ENCODE peak calls at places on chromosomes 3 and 15, in four cellular contexts. P is mesendoderm, H is H9, G is H1. D is an unnamed sample.

GRCh38 chr3:396293-396692 is 199.7 kb downstream of the CHL1 start:
- DNase-seq in P (no peak), H (no peak), G (no peak), D (no peak)

GRCh38 chr3:132180337-132180791 is 136.8 kb upstream of the ACP3 start:
- DNase-seq in P (peak; percentile 84), H (peak; percentile 39), G (peak; percentile 5), D (peak; percentile 66)

GRCh38 chr3:171788546-171789351 is 21.5 kb downstream of the PLD1 start:
- DNase-seq in P (peak; percentile 31), H (no peak), G (no peak), D (peak; percentile 94)

GRCh38 chr15:74866090-74866489 is 7.1 kb downstream of the SCAMP2 start:
- DNase-seq in P (peak; percentile 23), H (no peak), G (no peak), D (peak; percentile 85)

GRCh38 chr3:79297242-79297641 is 470.6 kb downstream of the ROBO1 start:
- DNase-seq in P (no peak), H (no peak), G (no peak), D (peak; percentile 97)

GRCh38 chr15:66595332-66595731 is 29.5 kb upstream of the LCTL start:
- DNase-seq in P (no peak), H (no peak), G (no peak), D (no peak)

GRCh38 chr15:66019826-66020398 is 150.6 kb downstream of the RAB11A start:
- DNase-seq in P (peak; percentile 11), H (no peak), G (no peak), D (no peak)

GRCh38 chr3:174431717-174432116 is 427.4 kb upstream of the NAALADL2 start:
- DNase-seq in P (no peak), H (no peak), G (no peak), D (peak; percentile 52)

GRCh38 chr3:46672349-46672695 is 21.2 kb downstream of the ALS2CL start:
- DNase-seq in P (no peak), H (peak; percentile 16), G (no peak), D (no peak)

GRCh38 chr3:110973263-110973895 is 98.2 kb upstream of the NECTIN3 start:
- DNase-seq in P (no peak), H (no peak), G (no peak), D (no peak)

GRCh38 chr3:114115151-114115550 is 58.6 kb downstream of the QTRT2 start:
- DNase-seq in P (no peak), H (no peak), G (no peak), D (no peak)

GRCh38 chr3:50089603-50089945 is 855 bp downstream of the RBM5 start:
- DNase-seq in P (peak; percentile 20), H (no peak), G (no peak), D (peak; percentile 21)

GRCh38 chr15:77974416-77975331 is 102.8 kb downstream of the TBC1D2B start:
- DNase-seq in P (no peak), H (no peak), G (no peak), D (no peak)

DNA sequence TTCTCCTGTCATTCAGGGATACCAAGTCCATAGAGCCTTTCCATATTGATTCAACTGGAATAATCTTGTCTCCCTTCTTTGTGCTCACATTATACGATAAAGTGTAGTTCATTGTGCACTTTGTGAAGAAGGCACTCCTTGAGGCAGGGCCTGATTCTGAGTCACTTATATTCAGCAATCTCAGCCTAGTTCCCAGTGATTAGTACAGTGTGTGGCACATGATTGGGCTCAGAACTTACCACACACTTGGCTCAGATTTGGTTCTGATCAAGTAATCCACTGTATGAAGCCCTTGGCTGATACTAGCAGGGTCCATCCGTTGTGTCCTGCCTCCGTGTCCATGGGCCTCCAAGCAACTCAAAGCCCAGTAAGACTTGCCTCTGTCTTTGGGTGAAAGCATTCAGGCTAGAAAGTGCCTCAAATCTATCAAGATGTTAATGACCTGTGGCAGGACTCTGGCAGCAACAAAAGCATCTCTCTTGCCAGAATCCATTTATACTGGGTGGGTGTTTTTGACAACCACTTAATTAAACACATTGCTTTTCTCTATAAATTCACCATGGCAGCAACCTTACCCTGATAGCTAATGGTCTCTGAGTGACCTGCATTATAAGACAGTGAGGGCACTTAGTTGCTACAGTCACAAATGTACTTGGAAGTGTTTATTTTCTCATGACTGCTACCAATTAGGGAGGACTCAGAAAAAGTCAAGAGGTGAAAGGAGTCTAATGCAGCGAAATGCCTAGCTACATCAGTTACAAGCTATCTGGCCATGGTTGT is 51.3 kb downstream of the TPRG1 start:
- DNase-seq in P (no peak), H (no peak), G (no peak), D (no peak)
- H3K56ac ChIP-seq in P (no peak overlapping the region), H (no peak overlapping the region), G (no peak overlapping the region), D (no peak overlapping the region)

GRCh38 chr15:47673343-47673761 is 44.0 kb upstream of the SEMA6D start:
- DNase-seq in P (peak; percentile 91), H (no peak), G (no peak), D (no peak)

GRCh38 chr15:47674576-47675232 is 42.6 kb upstream of the SEMA6D start:
- DNase-seq in P (peak; percentile 22), H (no peak), G (no peak), D (no peak)

GRCh38 chr15:47675735-47676134 is 41.6 kb upstream of the SEMA6D start:
- DNase-seq in P (peak; percentile 84), H (peak; percentile 31), G (peak; percentile 19), D (no peak)

GRCh38 chr15:47670365-47670764 is 46.9 kb upstream of the SEMA6D start:
- DNase-seq in P (no peak), H (no peak), G (no peak), D (no peak)
- H3K23ac ChIP-seq in P (no peak overlapping the region), H (no peak overlapping the region), G (no peak overlapping the region), D (no peak overlapping the region)

DNA sequence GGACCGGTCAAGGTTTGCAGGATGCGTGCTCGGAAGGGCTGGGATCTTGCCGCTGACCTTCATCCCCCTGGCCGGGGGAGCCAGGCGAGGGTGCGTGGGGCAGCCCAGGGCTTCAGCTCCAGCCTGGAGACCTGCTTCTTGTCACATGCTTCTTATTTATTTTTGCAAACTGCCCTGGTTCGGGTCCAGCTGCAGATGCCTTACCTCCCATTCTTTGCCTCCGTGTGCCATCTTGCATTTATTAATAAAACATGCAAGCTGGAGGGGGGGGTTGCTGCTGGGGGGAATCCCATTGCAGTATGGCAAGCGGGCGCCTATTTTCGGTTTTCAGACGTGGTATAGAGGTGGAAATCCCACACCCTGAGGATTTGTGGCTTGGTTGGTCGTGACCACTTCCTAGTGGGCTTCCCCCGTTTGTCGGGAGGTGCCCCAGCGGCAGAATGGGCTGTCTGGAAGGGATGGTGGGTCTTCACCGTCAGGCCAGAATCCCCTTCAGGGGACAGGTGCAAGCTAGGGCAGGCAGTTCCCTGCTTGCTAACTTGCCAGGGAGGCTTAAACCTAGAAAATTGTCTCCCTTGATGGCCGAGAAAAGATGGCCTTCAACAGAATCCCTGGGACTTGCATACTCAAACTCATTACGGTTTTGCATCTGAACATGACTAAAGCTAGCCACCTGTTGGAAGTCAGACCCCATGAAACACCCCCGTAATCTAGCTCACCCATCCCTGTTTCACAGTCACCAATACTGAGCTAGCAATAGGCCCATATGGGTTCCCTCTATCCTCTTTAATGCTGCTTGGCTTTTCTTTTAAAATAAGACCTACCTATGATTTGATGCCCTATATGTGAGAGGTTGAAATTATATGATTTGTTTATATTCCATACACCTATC is 559 bp downstream of the TMEM266 start:
- DNase-seq in P (no peak), H (no peak), G (no peak), D (no peak)
- H3K18ac ChIP-seq in P (peak overlapping the region; percentile 15), H (no peak overlapping the region), G (no peak overlapping the region), D (no peak overlapping the region)

GRCh38 chr3:14156843-14157561 is 21.4 kb downstream of the XPC start:
- DNase-seq in P (no peak), H (no peak), G (no peak), D (no peak)

GRCh38 chr3:14156201-14156600 is 22.2 kb downstream of the XPC start:
- DNase-seq in P (no peak), H (no peak), G (no peak), D (no peak)

GRCh38 chr3:14158370-14158769 is 20.0 kb downstream of the XPC start:
- DNase-seq in P (no peak), H (no peak), G (no peak), D (no peak)

GRCh38 chr3:14159426-14159825 is 19.0 kb downstream of the XPC start:
- DNase-seq in P (no peak), H (no peak), G (no peak), D (no peak)

DNA sequence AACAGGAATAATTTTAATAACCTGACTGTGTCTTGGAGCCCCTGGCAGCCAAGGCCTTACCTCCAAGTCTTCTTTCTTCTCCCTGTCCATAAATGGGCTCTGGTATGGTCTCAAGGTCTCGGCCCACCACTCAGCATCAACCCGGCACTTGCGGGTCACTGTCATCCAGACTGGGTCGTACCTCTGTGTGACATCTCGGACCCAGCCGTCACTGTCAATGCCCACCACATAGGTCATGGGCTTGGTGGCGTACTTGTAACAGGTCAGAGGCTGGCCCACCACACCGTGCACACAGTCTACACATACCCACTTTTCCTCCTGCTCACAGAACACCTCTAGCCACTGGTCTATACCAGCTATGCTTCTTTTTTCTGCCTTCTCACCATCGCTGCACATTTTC is 20.4 kb downstream of the XPC start:
- DNase-seq in P (no peak), H (no peak), G (no peak), D (no peak)
- H3K56ac ChIP-seq in P (no peak overlapping the region), H (no peak overlapping the region), G (no peak overlapping the region), D (no peak overlapping the region)

GRCh38 chr3:146431240-146431639 is 38.1 kb downstream of the PLSCR2 start:
- DNase-seq in P (no peak), H (no peak), G (no peak), D (peak; percentile 72)
- H3K23ac ChIP-seq in P (no peak overlapping the region), H (no peak overlapping the region), G (no peak overlapping the region), D (no peak overlapping the region)

GRCh38 chr15:39270976-39271375 is 309.9 kb upstream of the THBS1 start:
- DNase-seq in P (no peak), H (no peak), G (no peak), D (peak; percentile 98)

GRCh38 chr15:39269821-39270220 is 311.1 kb upstream of the THBS1 start:
- DNase-seq in P (no peak), H (no peak), G (no peak), D (no peak)

GRCh38 chr15:39269352-39269751 is 311.5 kb upstream of the THBS1 start:
- DNase-seq in P (peak; percentile 59), H (no peak), G (no peak), D (no peak)

GRCh38 chr15:39272901-39273300 is 308.0 kb upstream of the THBS1 start:
- DNase-seq in P (no peak), H (no peak), G (no peak), D (no peak)

GRCh38 chr15:39270221-39270835 is 310.6 kb upstream of the THBS1 start:
- DNase-seq in P (no peak), H (no peak), G (no peak), D (no peak)
- H3K18ac ChIP-seq in P (no peak overlapping the region), H (no peak overlapping the region), G (no peak overlapping the region), D (peak overlapping the region; percentile 93)